ENCODE peak calls at places on chromosomes 12 and 14, in seven cellular contexts. L is NCI-H526; Y is NCI-H1105 treated with DMSO at 0.1 percent for 48 hours; M is GM06990; B is brain microvascular endothelial cell; Z is COR-L47; V is activated CD8-positive, alpha-beta T cell treated with anti-CD3 and anti-CD28 coated beads, Interleukin-2, amount 10 ng/mL, durations not matched to agents 7 days and 5 days. D is an unnamed sample.

GRCh38 chr12:62259311-62259992 is 752 bp upstream of the USP15 start:
- DNase-seq in Z (peak), M (no peak), L (peak), Y (peak), B (no peak), V (peak), D (peak)

GRCh38 chr12:84056-84455 is 17.5 kb downstream of the IQSEC3 start:
- DNase-seq in B (no peak), V (no peak), Z (peak), Y (peak), L (no peak), M (no peak), D (no peak)

GRCh38 chr12:99706736-99707473 is 59.4 kb downstream of the GARIN6 start:
- DNase-seq in Z (no peak), M (no peak), Y (no peak), B (no peak), L (no peak), V (no peak), D (no peak)

GRCh38 chr12:30792648-30793499 is 38.1 kb upstream of the CAPRIN2 start:
- DNase-seq in Z (no peak), Y (no peak), B (peak), V (no peak), M (no peak), L (no peak), D (no peak)

GRCh38 chr12:99983721-99984258 is 946 bp downstream of the ANKS1B start:
- DNase-seq in L (peak), Z (peak), M (peak), B (no peak), V (no peak), Y (peak), D (peak)

GRCh38 chr12:123828120-123828519 is 66.0 kb downstream of the DNAH10 start:
- DNase-seq in B (no peak), Y (no peak), Z (no peak), M (no peak), L (no peak), V (no peak), D (no peak)

GRCh38 chr14:106578479-106578878 is 1052.1 kb downstream of the TMEM121 start:
- DNase-seq in M (no peak), Y (no peak), V (no peak), L (peak), Z (no peak), B (no peak), D (no peak)

GRCh38 chr12:2856901-2857495 is at the start of gene TEX52:
- DNase-seq in B (no peak), Y (peak), L (peak), Z (no peak), V (no peak), M (no peak), D (no peak)

GRCh38 chr14:32311294-32312009 is 17.6 kb upstream of the AKAP6 start:
- DNase-seq in L (no peak), B (no peak), Z (no peak), Y (no peak), M (no peak), V (no peak), D (no peak)

GRCh38 chr14:36226164-36226563 is 49.6 kb upstream of the PTCSC3 start:
- DNase-seq in Y (no peak), M (no peak), V (no peak), L (no peak), Z (no peak), B (no peak), D (no peak)

GRCh38 chr12:50351120-50352043 is 45.0 kb downstream of the FAM186A start:
- DNase-seq in V (no peak), M (no peak), L (peak), B (peak), Y (no peak), Z (no peak), D (no peak)

GRCh38 chr14:23539209-23539866 is 12.2 kb downstream of the ZFHX2 start:
- DNase-seq in Z (peak), L (peak), B (peak), V (peak), M (no peak), Y (peak), D (peak)

GRCh38 chr14:104894331-104895206 is 29.5 kb downstream of the CEP170B start:
- DNase-seq in L (no peak), B (no peak), Y (no peak), V (no peak), Z (no peak), M (peak), D (no peak)

GRCh38 chr12:54004841-54005530 is 3.8 kb upstream of the HOXC8 start:
- DNase-seq in Y (no peak), Z (no peak), M (no peak), B (no peak), V (no peak), L (no peak), D (no peak)

GRCh38 chr14:56630707-56631106 is 51.1 kb downstream of the TMEM260 start:
- DNase-seq in Y (no peak), B (no peak), Z (no peak), M (no peak), V (no peak), L (no peak), D (no peak)

GRCh38 chr12:124939428-124940142 is 25.1 kb upstream of the UBC start:
- DNase-seq in L (no peak), V (peak), Y (no peak), Z (no peak), M (peak), B (peak), D (no peak)

GRCh38 chr12:108342985-108343384 is 3.9 kb upstream of the CMKLR1 start:
- DNase-seq in Y (no peak), L (no peak), B (no peak), V (no peak), M (no peak), Z (no peak), D (no peak)

GRCh38 chr12:13278249-13278787 is 81.8 kb downstream of the EMP1 start:
- DNase-seq in V (peak), M (peak), Z (peak), B (peak), Y (peak), L (peak), D (no peak)

GRCh38 chr14:57299511-57299910 is 30.7 kb downstream of the AP5M1 start:
- DNase-seq in V (no peak), L (no peak), Z (no peak), M (no peak), B (no peak), Y (no peak), D (no peak)

GRCh38 chr12:4251228-4251891 is 22.2 kb upstream of the CCND2 start:
- DNase-seq in L (no peak), Y (no peak), Z (no peak), V (no peak), M (no peak), B (no peak), D (no peak)

GRCh38 chr14:103408491-103409155 is 23.4 kb downstream of the MARK3 start:
- DNase-seq in Y (no peak), B (no peak), V (no peak), L (no peak), M (no peak), Z (no peak), D (no peak)

GRCh38 chr12:2682301-2683282 is 112.2 kb upstream of the FKBP4 start:
- DNase-seq in Z (peak), M (no peak), L (peak), Y (peak), V (peak), B (peak), D (peak)

GRCh38 chr14:99807413-99808132 is 14.4 kb downstream of the EML1 start:
- DNase-seq in Y (no peak), B (no peak), M (no peak), L (no peak), Z (no peak), V (no peak), D (no peak)

GRCh38 chr14:78598046-78598652 is 428.0 kb downstream of the NRXN3 start:
- DNase-seq in V (peak), M (peak), B (peak), Z (peak), L (peak), Y (peak), D (peak)

GRCh38 chr14:21796912-21797311 is 123.3 kb upstream of the OR4E1 start:
- DNase-seq in M (no peak), V (no peak), L (no peak), Z (no peak), Y (no peak), B (peak), D (peak)

GRCh38 chr12:122293081-122293480 is 26.8 kb upstream of the VPS33A start:
- DNase-seq in B (no peak), V (no peak), L (no peak), Z (no peak), M (peak), Y (no peak), D (no peak)

GRCh38 chr12:57616383-57617101 is 5.3 kb downstream of the ARHGEF25 start:
- DNase-seq in V (no peak), M (no peak), B (peak), Y (no peak), L (no peak), Z (no peak), D (no peak)

GRCh38 chr14:37625597-37626595 is 30.5 kb downstream of the TTC6 start:
- DNase-seq in Y (no peak), Z (no peak), B (peak), M (no peak), V (no peak), L (no peak), D (no peak)

GRCh38 chr14:85576161-85576560 is 46.2 kb downstream of the FLRT2 start:
- DNase-seq in B (no peak), Y (no peak), Z (no peak), V (no peak), L (no peak), M (no peak), D (no peak)

GRCh38 chr14:33932526-33933292 is 18.2 kb downstream of the EGLN3 start:
- DNase-seq in L (no peak), B (no peak), V (no peak), Y (peak), Z (peak), M (no peak), D (peak)

GRCh38 chr12:112907415-112908157 is 824 bp downstream of the OAS1 start:
- DNase-seq in L (no peak), B (no peak), Z (no peak), Y (no peak), V (peak), M (peak), D (no peak)

D was measured in NCI-H748 treated with DMSO at 0.1 percent for 48 hours.